ENCODE peak calls at places on chromosomes 1 and 21, in nine cellular contexts. A is naive thymus-derived CD4-positive, alpha-beta T cell; H is HT-29; M is amniotic stem cell; D is uterus; W is substantia nigra; L is astrocyte of the spinal cord; Y is OCI-M1; C is IMR-90. P is an unnamed sample.

GRCh38 chr1:177984761-177985160 is 14.9 kb upstream of the SEC16B start:
- DNase-seq in M (no peak), A (no peak), H (no peak), C (no peak), D (no peak), L (no peak), Y (no peak), W (no peak), P (no peak)

GRCh38 chr1:10651793-10652192 is 144.7 kb downstream of the CASZ1 start:
- DNase-seq in D (no peak), W (no peak), M (no peak), A (no peak), L (no peak), H (peak), C (no peak), Y (no peak), P (no peak)

GRCh38 chr1:36523850-36524249 is 41.1 kb upstream of the CSF3R start:
- DNase-seq in D (no peak), A (no peak), C (no peak), M (no peak), W (no peak), H (no peak), Y (no peak), L (no peak), P (no peak)

GRCh38 chr21:43717967-43718871 is 710 bp upstream of the PDXK start:
- DNase-seq in M (no peak), A (no peak), C (no peak), L (no peak), D (peak), Y (no peak), W (no peak), H (no peak), P (no peak)

GRCh38 chr1:27589841-27590426 is 14.0 kb downstream of the AHDC1 start:
- DNase-seq in M (no peak), Y (no peak), D (peak), C (peak), H (no peak), L (peak), W (peak), A (no peak), P (no peak)

GRCh38 chr21:42191978-42192595 is 26.9 kb upstream of the ABCG1 start:
- DNase-seq in D (no peak), W (no peak), C (no peak), L (no peak), A (no peak), Y (peak), H (no peak), M (no peak), P (no peak)

GRCh38 chr1:161172349-161172748 is 5.0 kb downstream of the B4GALT3 start:
- DNase-seq in C (no peak), A (no peak), D (no peak), Y (no peak), L (no peak), W (no peak), M (no peak), H (no peak), P (no peak)

GRCh38 chr1:206754011-206754410 is 16.6 kb upstream of the IL19 start:
- DNase-seq in C (peak), L (no peak), A (no peak), H (no peak), Y (no peak), W (no peak), D (no peak), M (no peak), P (no peak)

GRCh38 chr1:156608036-156608674 is 6.9 kb upstream of the GPATCH4 start:
- DNase-seq in M (peak), A (peak), Y (peak), H (peak), L (peak), D (peak), C (peak), W (no peak), P (peak)

GRCh38 chr1:7403265-7404045 is 367.6 kb upstream of the VAMP3 start:
- DNase-seq in D (no peak), Y (no peak), L (no peak), W (no peak), A (no peak), H (no peak), C (peak), M (no peak), P (no peak)

GRCh38 chr1:54273837-54274192 is 73.8 kb downstream of the MRPL37 start:
- DNase-seq in L (peak), Y (no peak), H (no peak), A (no peak), W (no peak), C (no peak), D (peak), M (no peak), P (no peak)

GRCh38 chr1:62841587-62842169 is 57.7 kb downstream of the ATG4C start:
- DNase-seq in W (no peak), A (peak), D (no peak), H (peak), C (peak), L (peak), Y (peak), M (peak), P (peak)

GRCh38 chr1:212234431-212235298 is 50.5 kb upstream of the PPP2R5A start:
- DNase-seq in D (peak), Y (peak), C (peak), W (no peak), M (peak), L (peak), A (no peak), H (no peak), P (no peak)

GRCh38 chr1:200960236-200960947 is 63.1 kb downstream of the KIF21B start:
- DNase-seq in C (no peak), Y (no peak), H (no peak), W (no peak), A (no peak), L (no peak), M (no peak), D (no peak), P (no peak)

GRCh38 chr1:162110910-162111309 is 41.4 kb downstream of the NOS1AP start:
- DNase-seq in H (no peak), W (no peak), M (no peak), D (no peak), A (no peak), Y (no peak), C (no peak), L (no peak), P (no peak)

GRCh38 chr1:184222561-184223157 is 164.2 kb upstream of the C1orf21 start:
- DNase-seq in D (peak), L (peak), A (peak), W (peak), C (peak), Y (peak), M (peak), H (peak), P (peak)

GRCh38 chr1:58968360-58968952 is 184.6 kb upstream of the JUN start:
- DNase-seq in H (peak), C (peak), L (peak), D (peak), M (no peak), A (peak), Y (peak), W (no peak), P (peak)

GRCh38 chr1:47403321-47403720 is 12.8 kb upstream of the FOXE3 start:
- DNase-seq in M (no peak), L (no peak), W (no peak), Y (no peak), A (no peak), H (no peak), C (no peak), D (no peak), P (no peak)

GRCh38 chr1:35448344-35448801 is 108.8 kb downstream of the KIAA0319L start:
- DNase-seq in D (no peak), Y (no peak), M (peak), C (peak), A (no peak), L (peak), W (no peak), H (no peak), P (no peak)

GRCh38 chr1:160740133-160740688 is 1.2 kb downstream of the SLAMF7 start:
- DNase-seq in H (no peak), L (no peak), D (no peak), A (no peak), Y (no peak), W (no peak), C (no peak), M (no peak), P (no peak)

GRCh38 chr1:107273515-107273914 is 132.7 kb downstream of the NTNG1 start:
- DNase-seq in W (no peak), Y (peak), D (no peak), L (no peak), H (no peak), C (no peak), A (no peak), M (no peak), P (no peak)

GRCh38 chr1:6588128-6588892 is 8.5 kb downstream of the ZBTB48 start:
- DNase-seq in D (no peak), L (no peak), A (no peak), M (no peak), C (no peak), W (no peak), Y (no peak), H (no peak), P (no peak)

GRCh38 chr1:11198851-11199628 is 9.9 kb downstream of the ANGPTL7 start:
- DNase-seq in Y (no peak), H (no peak), C (no peak), W (peak), L (no peak), A (no peak), D (no peak), M (no peak), P (no peak)

GRCh38 chr1:115323366-115324004 is 14.6 kb downstream of the NGF start:
- DNase-seq in D (no peak), A (no peak), L (peak), H (no peak), W (no peak), Y (no peak), C (peak), M (no peak), P (no peak)

GRCh38 chr1:55943721-55944435 is 635.5 kb downstream of the PLPP3 start:
- DNase-seq in M (no peak), Y (no peak), D (no peak), W (no peak), L (no peak), A (no peak), H (no peak), C (no peak), P (no peak)

GRCh38 chr21:14259669-14260458 is 43.9 kb downstream of the RBM11 start:
- DNase-seq in D (no peak), A (peak), H (peak), L (peak), W (no peak), Y (peak), C (peak), M (no peak), P (peak)